ENCODE peak calls at places on chromosomes 16 and 17, in seven cellular contexts. One of them, this sample, is unnamed.

GRCh38 chr17:5526821-5527598 is 40.6 kb downstream of the MIS12 start:
- DNase-seq in stimulated activated CD4-positive, alpha-beta T cell treated with anti-CD3 and anti-CD28 coated beads, Interleukin-1b, Interleukin-23, amount 100 ng/mL, for 24 hours: peak
- DNase-seq in COR-L47: no peak
- DNase-seq in CD4-positive, alpha-beta T cell: no peak
- DNase-seq in left kidney: peak
- DNase-seq in uterus: peak
- DNase-seq in NCI-H460: no peak
- DNase-seq in this sample: peak

GRCh38 chr16:852451-853185 is 52.1 kb upstream of the GNG13 start:
- DNase-seq in uterus: no peak
- DNase-seq in left kidney: no peak
- DNase-seq in NCI-H460: no peak
- DNase-seq in CD4-positive, alpha-beta T cell: no peak
- DNase-seq in COR-L47: no peak
- DNase-seq in stimulated activated CD4-positive, alpha-beta T cell treated with anti-CD3 and anti-CD28 coated beads, Interleukin-1b, Interleukin-23, amount 100 ng/mL, for 24 hours: no peak
- DNase-seq in this sample: no peak

GRCh38 chr17:40316571-40317344 is 7.8 kb downstream of the RARA start:
- DNase-seq in NCI-H460: peak
- DNase-seq in left kidney: peak
- DNase-seq in stimulated activated CD4-positive, alpha-beta T cell treated with anti-CD3 and anti-CD28 coated beads, Interleukin-1b, Interleukin-23, amount 100 ng/mL, for 24 hours: no peak
- DNase-seq in uterus: peak
- DNase-seq in CD4-positive, alpha-beta T cell: no peak
- DNase-seq in COR-L47: no peak
- DNase-seq in this sample: peak

GRCh38 chr17:33667671-33668070 is 374.6 kb upstream of the ASIC2 start:
- DNase-seq in NCI-H460: no peak
- DNase-seq in uterus: peak
- DNase-seq in COR-L47: no peak
- DNase-seq in CD4-positive, alpha-beta T cell: no peak
- DNase-seq in left kidney: no peak
- DNase-seq in stimulated activated CD4-positive, alpha-beta T cell treated with anti-CD3 and anti-CD28 coated beads, Interleukin-1b, Interleukin-23, amount 100 ng/mL, for 24 hours: no peak
- DNase-seq in this sample: peak

GRCh38 chr17:65071861-65072260 is 15.3 kb upstream of the GNA13 start:
- DNase-seq in stimulated activated CD4-positive, alpha-beta T cell treated with anti-CD3 and anti-CD28 coated beads, Interleukin-1b, Interleukin-23, amount 100 ng/mL, for 24 hours: no peak
- DNase-seq in CD4-positive, alpha-beta T cell: no peak
- DNase-seq in uterus: no peak
- DNase-seq in NCI-H460: no peak
- DNase-seq in left kidney: no peak
- DNase-seq in COR-L47: no peak
- DNase-seq in this sample: no peak

GRCh38 chr16:67169642-67170167 is 633 bp upstream of the NOL3 start:
- DNase-seq in uterus: no peak
- DNase-seq in NCI-H460: no peak
- DNase-seq in left kidney: peak
- DNase-seq in stimulated activated CD4-positive, alpha-beta T cell treated with anti-CD3 and anti-CD28 coated beads, Interleukin-1b, Interleukin-23, amount 100 ng/mL, for 24 hours: no peak
- DNase-seq in CD4-positive, alpha-beta T cell: no peak
- DNase-seq in COR-L47: no peak
- DNase-seq in this sample: peak

GRCh38 chr16:80803341-80804060 is 897 bp downstream of the CDYL2 start:
- DNase-seq in NCI-H460: no peak
- DNase-seq in COR-L47: no peak
- DNase-seq in CD4-positive, alpha-beta T cell: peak
- DNase-seq in stimulated activated CD4-positive, alpha-beta T cell treated with anti-CD3 and anti-CD28 coated beads, Interleukin-1b, Interleukin-23, amount 100 ng/mL, for 24 hours: peak
- DNase-seq in uterus: no peak
- DNase-seq in left kidney: peak
- DNase-seq in this sample: peak

GRCh38 chr17:489758-490329 is 137.2 kb upstream of the RPH3AL start:
- DNase-seq in NCI-H460: no peak
- DNase-seq in stimulated activated CD4-positive, alpha-beta T cell treated with anti-CD3 and anti-CD28 coated beads, Interleukin-1b, Interleukin-23, amount 100 ng/mL, for 24 hours: peak
- DNase-seq in left kidney: peak
- DNase-seq in COR-L47: no peak
- DNase-seq in CD4-positive, alpha-beta T cell: peak
- DNase-seq in uterus: peak
- DNase-seq in this sample: peak

GRCh38 chr17:45366691-45367090 is 49.9 kb upstream of the MAP3K14 start:
- DNase-seq in CD4-positive, alpha-beta T cell: no peak
- DNase-seq in NCI-H460: no peak
- DNase-seq in stimulated activated CD4-positive, alpha-beta T cell treated with anti-CD3 and anti-CD28 coated beads, Interleukin-1b, Interleukin-23, amount 100 ng/mL, for 24 hours: no peak
- DNase-seq in left kidney: no peak
- DNase-seq in COR-L47: no peak
- DNase-seq in uterus: no peak
- DNase-seq in this sample: no peak

GRCh38 chr17:1232786-1233185 is 37.5 kb upstream of the BHLHA9 start:
- DNase-seq in left kidney: no peak
- DNase-seq in COR-L47: no peak
- DNase-seq in NCI-H460: no peak
- DNase-seq in CD4-positive, alpha-beta T cell: no peak
- DNase-seq in stimulated activated CD4-positive, alpha-beta T cell treated with anti-CD3 and anti-CD28 coated beads, Interleukin-1b, Interleukin-23, amount 100 ng/mL, for 24 hours: no peak
- DNase-seq in uterus: no peak
- DNase-seq in this sample: peak

GRCh38 chr17:67833946-67834631 is 8.8 kb downstream of the BPTF start:
- DNase-seq in NCI-H460: no peak
- DNase-seq in uterus: no peak
- DNase-seq in left kidney: no peak
- DNase-seq in COR-L47: no peak
- DNase-seq in CD4-positive, alpha-beta T cell: no peak
- DNase-seq in stimulated activated CD4-positive, alpha-beta T cell treated with anti-CD3 and anti-CD28 coated beads, Interleukin-1b, Interleukin-23, amount 100 ng/mL, for 24 hours: no peak
- DNase-seq in this sample: no peak

GRCh38 chr16:47965439-47965838 is 190.4 kb downstream of the ABCC12 start:
- DNase-seq in COR-L47: peak
- DNase-seq in left kidney: peak
- DNase-seq in CD4-positive, alpha-beta T cell: no peak
- DNase-seq in stimulated activated CD4-positive, alpha-beta T cell treated with anti-CD3 and anti-CD28 coated beads, Interleukin-1b, Interleukin-23, amount 100 ng/mL, for 24 hours: no peak
- DNase-seq in uterus: no peak
- DNase-seq in NCI-H460: no peak
- DNase-seq in this sample: no peak

GRCh38 chr16:30846649-30847402 is 47.1 kb downstream of the BCL7C start:
- DNase-seq in COR-L47: no peak
- DNase-seq in NCI-H460: no peak
- DNase-seq in CD4-positive, alpha-beta T cell: no peak
- DNase-seq in left kidney: no peak
- DNase-seq in uterus: no peak
- DNase-seq in stimulated activated CD4-positive, alpha-beta T cell treated with anti-CD3 and anti-CD28 coated beads, Interleukin-1b, Interleukin-23, amount 100 ng/mL, for 24 hours: no peak
- DNase-seq in this sample: no peak

GRCh38 chr16:8885674-8886592 is 3.8 kb downstream of the LITAFD start:
- DNase-seq in stimulated activated CD4-positive, alpha-beta T cell treated with anti-CD3 and anti-CD28 coated beads, Interleukin-1b, Interleukin-23, amount 100 ng/mL, for 24 hours: no peak
- DNase-seq in uterus: no peak
- DNase-seq in NCI-H460: no peak
- DNase-seq in left kidney: peak
- DNase-seq in CD4-positive, alpha-beta T cell: no peak
- DNase-seq in COR-L47: no peak
- DNase-seq in this sample: peak

GRCh38 chr17:34930283-34930682 is 31.0 kb downstream of the CCT6B start:
- DNase-seq in left kidney: no peak
- DNase-seq in CD4-positive, alpha-beta T cell: no peak
- DNase-seq in COR-L47: no peak
- DNase-seq in uterus: no peak
- DNase-seq in stimulated activated CD4-positive, alpha-beta T cell treated with anti-CD3 and anti-CD28 coated beads, Interleukin-1b, Interleukin-23, amount 100 ng/mL, for 24 hours: no peak
- DNase-seq in NCI-H460: no peak
- DNase-seq in this sample: no peak

This sample was measured in cardiac muscle cell.